ENCODE peak calls at places on chromosome 15, in nine cellular contexts. F is amygdala, R is amniotic stem cell, D is C1 segment of cervical spinal cord, E is transverse colon, P is MCF 10A, C is WTC11, S is GM23248, G is heart right ventricle. L is an unnamed sample.

GRCh38 chr15:60026555-60026954 is 22.4 kb downstream of the FOXB1 start:
- DNase-seq in F (no peak), R (no peak), D (no peak), E (no peak), P (peak), C (no peak), S (peak), G (no peak), L (no peak)

GRCh38 chr15:80087104-80087503 is 27.6 kb downstream of the ZFAND6 start:
- DNase-seq in F (no peak), R (no peak), D (no peak), E (no peak), P (no peak), C (no peak), S (no peak), G (no peak), L (no peak)

GRCh38 chr15:99315636-99316035 is 64.4 kb downstream of the LRRC28 start:
- DNase-seq in F (no peak), R (no peak), D (no peak), E (no peak), P (no peak), C (no peak), S (no peak), G (no peak), L (no peak)

GRCh38 chr15:68783226-68784054 is 37.3 kb downstream of the ANP32A start:
- DNase-seq in F (no peak), R (no peak), D (no peak), E (peak), P (peak), C (peak), S (no peak), G (peak), L (peak)

GRCh38 chr15:68371851-68372250 is 60.1 kb downstream of the ITGA11 start:
- DNase-seq in F (no peak), R (no peak), D (no peak), E (no peak), P (no peak), C (no peak), S (no peak), G (no peak), L (no peak)

GRCh38 chr15:99249270-99249817 is at the start of gene TTC23:
- DNase-seq in F (no peak), R (peak), D (no peak), E (peak), P (peak), C (no peak), S (peak), G (no peak), L (peak)

GRCh38 chr15:71841563-71841962 is 31.2 kb downstream of the NR2E3 start:
- DNase-seq in F (no peak), R (no peak), D (no peak), E (no peak), P (no peak), C (no peak), S (no peak), G (no peak), L (no peak)

GRCh38 chr15:50128266-50128665 is 9.2 kb upstream of the ATP8B4 start:
- DNase-seq in F (no peak), R (no peak), D (peak), E (peak), P (no peak), C (peak), S (peak), G (peak), L (no peak)

GRCh38 chr15:101091080-101092017 is 160.5 kb downstream of the CHSY1 start:
- DNase-seq in F (peak), R (no peak), D (peak), E (no peak), P (no peak), C (no peak), S (peak), G (peak), L (no peak)

GRCh38 chr15:75309711-75310110 is 26.2 kb upstream of the COMMD4 start:
- DNase-seq in F (no peak), R (no peak), D (no peak), E (no peak), P (no peak), C (no peak), S (peak), G (no peak), L (no peak)

GRCh38 chr15:79540551-79540950 is 108.4 kb downstream of the MINAR1 start:
- DNase-seq in F (no peak), R (no peak), D (no peak), E (no peak), P (no peak), C (no peak), S (peak), G (no peak), L (no peak)

GRCh38 chr15:99424978-99425665 is 140.7 kb upstream of the MEF2A start:
- DNase-seq in F (no peak), R (peak), D (peak), E (no peak), P (peak), C (no peak), S (peak), G (peak), L (no peak)

GRCh38 chr15:76793162-76793561 is 112.0 kb downstream of the SCAPER start:
- DNase-seq in F (no peak), R (no peak), D (no peak), E (no peak), P (no peak), C (no peak), S (no peak), G (no peak), L (no peak)

GRCh38 chr15:80679167-80679804 is 15.8 kb upstream of the ABHD17C start:
- DNase-seq in F (no peak), R (no peak), D (no peak), E (peak), P (no peak), C (no peak), S (no peak), G (no peak), L (peak)

GRCh38 chr15:40308844-40309189 is 1.1 kb upstream of the PLCB2 start:
- DNase-seq in F (no peak), R (no peak), D (peak), E (peak), P (no peak), C (no peak), S (no peak), G (no peak), L (no peak)

GRCh38 chr15:96115642-96116041 is 214.9 kb upstream of the NR2F2 start:
- DNase-seq in F (no peak), R (no peak), D (no peak), E (no peak), P (no peak), C (no peak), S (peak), G (no peak), L (no peak)

GRCh38 chr15:76151599-76151974 is 91.8 kb downstream of the TMEM266 start:
- DNase-seq in F (no peak), R (no peak), D (no peak), E (no peak), P (no peak), C (peak), S (no peak), G (no peak), L (no peak)

GRCh38 chr15:75238150-75238549 is 20.0 kb upstream of the GOLGA6C start:
- DNase-seq in F (no peak), R (no peak), D (no peak), E (no peak), P (no peak), C (peak), S (no peak), G (no peak), L (no peak)

GRCh38 chr15:41169784-41170183 is 53.7 kb upstream of the INO80 start:
- DNase-seq in F (no peak), R (no peak), D (no peak), E (no peak), P (no peak), C (no peak), S (no peak), G (no peak), L (no peak)

GRCh38 chr15:101723874-101724674 is at the start of gene TARS3:
- DNase-seq in F (peak), R (peak), D (peak), E (peak), P (peak), C (peak), S (peak), G (peak), L (peak)

GRCh38 chr15:96340611-96341464 is 10.3 kb downstream of the NR2F2 start:
- DNase-seq in F (no peak), R (no peak), D (peak), E (peak), P (peak), C (peak), S (peak), G (no peak), L (no peak)

GRCh38 chr15:63238796-63239195 is 38.6 kb upstream of the APH1B start:
- DNase-seq in F (no peak), R (no peak), D (no peak), E (no peak), P (peak), C (no peak), S (peak), G (no peak), L (no peak)

GRCh38 chr15:62896969-62897486 is 145.5 kb upstream of the TPM1 start:
- DNase-seq in F (no peak), R (peak), D (no peak), E (peak), P (peak), C (no peak), S (peak), G (peak), L (peak)